ENCODE peak calls at places on chromosomes 11 and 22, in seven cellular contexts. Q, J, V, T, G, X and W are unnamed samples.

GRCh38 chr11:128632151-128632791 is 44.9 kb upstream of the ETS1 start:
- DNase-seq in Q (no peak), J (no peak), V (no peak), T (peak), G (peak), X (peak), W (peak)

GRCh38 chr11:44992774-44993173 is 42.1 kb upstream of the TP53I11 start:
- DNase-seq in Q (no peak), J (no peak), V (no peak), T (no peak), G (no peak), X (no peak), W (no peak)

GRCh38 chr11:93741882-93742226 is 382 bp downstream of the C11orf54 start:
- DNase-seq in Q (peak), J (no peak), V (no peak), T (peak), G (peak), X (peak), W (no peak)

GRCh38 chr11:118484405-118484804 is 42.9 kb upstream of the TTC36 start:
- DNase-seq in Q (no peak), J (no peak), V (no peak), T (no peak), G (no peak), X (no peak), W (no peak)

GRCh38 chr11:57072640-57073039 is 83.9 kb downstream of the OR5AK2 start:
- DNase-seq in Q (peak), J (no peak), V (peak), T (no peak), G (no peak), X (peak), W (no peak)

GRCh38 chr22:21966643-21967516 is 14.2 kb upstream of the PPM1F start:
- DNase-seq in Q (no peak), J (no peak), V (no peak), T (no peak), G (no peak), X (no peak), W (no peak)

GRCh38 chr22:22388055-22388454 is 120.5 kb downstream of the ZNF280B start:
- DNase-seq in Q (no peak), J (no peak), V (no peak), T (no peak), G (no peak), X (no peak), W (no peak)

GRCh38 chr11:122267602-122268001 is 151.6 kb upstream of the BLID start:
- DNase-seq in Q (no peak), J (no peak), V (peak), T (peak), G (no peak), X (peak), W (no peak)

GRCh38 chr11:76810151-76810853 is 27.1 kb downstream of the TSKU start:
- DNase-seq in Q (no peak), J (no peak), V (no peak), T (no peak), G (peak), X (peak), W (no peak)

GRCh38 chr11:32033491-32033890 is 57.4 kb upstream of the RCN1 start:
- DNase-seq in Q (no peak), J (no peak), V (no peak), T (no peak), G (no peak), X (peak), W (no peak)

GRCh38 chr11:110431212-110432073 is 1.7 kb downstream of the FDX1 start:
- DNase-seq in Q (no peak), J (no peak), V (no peak), T (no peak), G (no peak), X (peak), W (no peak)

GRCh38 chr22:21948824-21949568 is 3.7 kb downstream of the PPM1F start:
- DNase-seq in Q (no peak), J (no peak), V (no peak), T (no peak), G (no peak), X (peak), W (no peak)

GRCh38 chr22:21015051-21016006 is at the start of gene P2RX6:
- DNase-seq in Q (no peak), J (no peak), V (no peak), T (no peak), G (no peak), X (no peak), W (no peak)

GRCh38 chr11:128188346-128189115 is 398.8 kb downstream of the ETS1 start:
- DNase-seq in Q (no peak), J (no peak), V (no peak), T (peak), G (no peak), X (no peak), W (no peak)

GRCh38 chr11:35235944-35236666 is 97.1 kb downstream of the CD44 start:
- DNase-seq in Q (no peak), J (no peak), V (peak), T (no peak), G (no peak), X (no peak), W (no peak)

GRCh38 chr22:46064966-46065666 is 85.2 kb upstream of the PPARA start:
- DNase-seq in Q (no peak), J (peak), V (no peak), T (no peak), G (no peak), X (no peak), W (no peak)

GRCh38 chr11:121534131-121535093 is 81.6 kb upstream of the SORL1-AS1 start:
- DNase-seq in Q (no peak), J (no peak), V (peak), T (peak), G (no peak), X (peak), W (no peak)

GRCh38 chr11:61357233-61357893 is 4.3 kb downstream of the CYB561A3 start:
- DNase-seq in Q (no peak), J (no peak), V (no peak), T (no peak), G (no peak), X (no peak), W (no peak)

GRCh38 chr11:119422505-119423416 is at the start of gene THY1:
- DNase-seq in Q (no peak), J (no peak), V (peak), T (peak), G (no peak), X (no peak), W (peak)

GRCh38 chr22:47154621-47155081 is 392.2 kb downstream of the TBC1D22A start:
- DNase-seq in Q (no peak), J (no peak), V (peak), T (no peak), G (peak), X (peak), W (no peak)

GRCh38 chr22:17119481-17120202 is 1.5 kb downstream of the TMEM121B start:
- DNase-seq in Q (no peak), J (no peak), V (no peak), T (peak), G (peak), X (no peak), W (peak)
- TF ChIP-seq CTCF in Q (no peak), J (peak), V (no peak), T (peak), G (no peak), X (no peak), W (no peak)

GRCh38 chr22:34102633-34103032 is 182.4 kb upstream of the LARGE1 start:
- DNase-seq in Q (no peak), J (no peak), V (no peak), T (peak), G (no peak), X (no peak), W (peak)

GRCh38 chr22:34108168-34108567 is 187.9 kb upstream of the LARGE1 start:
- DNase-seq in Q (no peak), J (no peak), V (no peak), T (no peak), G (no peak), X (no peak), W (no peak)

GRCh38 chr22:34111210-34111824 is 191.0 kb upstream of the LARGE1 start:
- DNase-seq in Q (no peak), J (no peak), V (no peak), T (peak), G (peak), X (peak), W (peak)

GRCh38 chr22:34105461-34106062 is 185.3 kb upstream of the LARGE1 start:
- DNase-seq in Q (no peak), J (peak), V (no peak), T (peak), G (peak), X (no peak), W (peak)
- TF ChIP-seq CTCF in Q (no peak), J (peak), V (no peak), T (peak), G (peak), X (no peak), W (peak)

DNA sequence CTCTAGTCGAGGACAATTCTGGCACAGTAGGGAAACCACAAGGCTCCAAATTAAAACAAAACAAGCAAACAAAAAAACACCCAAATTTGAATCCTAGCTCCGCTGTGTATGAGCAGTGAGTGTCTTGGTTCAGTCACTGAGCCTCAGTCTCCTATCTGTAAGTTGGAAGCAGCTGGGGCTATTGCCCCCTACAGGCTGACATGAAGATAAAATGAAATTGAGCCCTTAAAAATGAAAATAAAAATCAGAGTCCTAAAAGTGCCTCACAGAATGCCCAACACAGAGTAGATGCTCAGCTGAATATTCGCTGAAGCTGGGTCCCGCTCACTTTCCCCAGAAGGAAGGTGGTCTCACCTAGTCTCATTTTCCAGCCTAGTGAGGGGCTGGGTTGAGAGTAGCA is 65.2 kb downstream of the PDE2A start:
- DNase-seq in Q (no peak), J (no peak), V (no peak), T (peak), G (no peak), X (peak), W (no peak)
- TF ChIP-seq CTCF in Q (peak), J (peak), V (peak), T (peak), G (peak), X (peak), W (peak)

DNA sequence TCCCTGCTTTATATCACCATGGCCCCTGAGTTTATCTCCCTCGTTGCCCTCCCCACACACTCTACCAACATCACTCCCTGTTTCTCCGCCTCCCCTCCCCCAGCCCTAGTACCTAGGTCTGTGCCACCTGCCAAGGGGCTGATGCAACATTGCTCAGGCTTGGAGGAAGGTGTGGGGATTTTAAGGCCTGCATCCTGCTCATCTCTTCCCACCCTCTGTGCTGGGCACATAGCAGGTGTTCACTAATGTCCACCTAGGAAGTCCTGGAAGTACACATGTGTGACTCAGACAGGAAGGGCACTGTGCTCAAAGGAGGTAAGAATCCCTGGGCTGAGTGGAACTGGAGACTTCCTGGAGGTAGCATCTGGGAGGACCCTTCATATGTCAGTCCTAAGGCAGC is 37.0 kb downstream of the PDE2A start:
- DNase-seq in Q (no peak), J (no peak), V (no peak), T (no peak), G (no peak), X (no peak), W (no peak)
- TF ChIP-seq CTCF in Q (no peak), J (no peak), V (no peak), T (no peak), G (no peak), X (no peak), W (no peak)

GRCh38 chr11:104337273-104337672 is 173.3 kb upstream of the PDGFD start:
- DNase-seq in Q (no peak), J (no peak), V (no peak), T (no peak), G (peak), X (no peak), W (no peak)

GRCh38 chr11:104332110-104332509 is 168.2 kb upstream of the PDGFD start:
- DNase-seq in Q (no peak), J (no peak), V (no peak), T (peak), G (peak), X (no peak), W (peak)

GRCh38 chr11:104329043-104329442 is 165.1 kb upstream of the PDGFD start:
- DNase-seq in Q (no peak), J (no peak), V (no peak), T (no peak), G (no peak), X (no peak), W (no peak)

GRCh38 chr11:104338186-104338585 is 174.2 kb upstream of the PDGFD start:
- DNase-seq in Q (no peak), J (no peak), V (no peak), T (no peak), G (no peak), X (no peak), W (no peak)

GRCh38 chr11:104333977-104334376 is 170.0 kb upstream of the PDGFD start:
- DNase-seq in Q (no peak), J (no peak), V (no peak), T (peak), G (peak), X (no peak), W (no peak)
- TF ChIP-seq CTCF in Q (peak), J (no peak), V (peak), T (peak), G (peak), X (peak), W (peak)

DNA sequence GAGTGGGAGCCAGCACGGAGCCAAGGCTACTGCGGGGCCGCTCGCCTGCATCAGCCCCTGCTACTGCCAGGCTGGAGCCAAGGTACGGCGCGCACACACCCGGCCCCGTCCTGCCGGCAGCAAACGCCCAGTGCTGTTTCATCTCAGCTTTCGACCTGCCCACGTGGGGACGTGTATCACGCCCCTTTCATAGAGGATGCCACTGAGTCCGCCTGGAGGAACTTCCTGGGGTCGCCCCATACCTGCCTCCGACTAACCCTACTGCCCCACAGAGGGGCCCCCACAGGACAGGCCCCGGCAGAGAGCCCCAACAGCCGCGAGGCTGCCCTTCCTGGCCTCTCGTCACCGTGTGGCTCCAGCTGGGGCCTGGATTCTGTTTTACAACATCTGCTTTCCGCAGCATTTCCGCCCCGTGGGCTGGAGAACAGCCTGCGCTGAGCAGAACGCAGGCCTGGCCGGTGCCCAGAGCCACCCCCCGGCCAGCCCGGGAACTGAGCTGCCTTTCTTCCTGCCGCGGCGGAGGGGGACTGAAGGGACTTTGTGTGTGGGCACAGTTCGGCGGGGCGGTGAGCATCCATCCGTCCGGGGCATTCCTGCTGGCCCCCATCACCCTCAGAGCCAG is 22.9 kb upstream of the ARHGAP8 start:
- DNase-seq in Q (peak), J (no peak), V (peak), T (no peak), G (no peak), X (peak), W (no peak)
- TF ChIP-seq CTCF in Q (peak), J (peak), V (peak), T (no peak), G (no peak), X (peak), W (no peak)

GRCh38 chr11:20670932-20671403 is 1.6 kb downstream of the NELL1 start:
- DNase-seq in Q (no peak), J (no peak), V (no peak), T (peak), G (no peak), X (no peak), W (peak)

GRCh38 chr11:20668844-20669832 is at the start of gene NELL1:
- DNase-seq in Q (no peak), J (no peak), V (no peak), T (peak), G (no peak), X (no peak), W (peak)

GRCh38 chr11:20669833-20670684 is 673 bp downstream of the NELL1 start:
- DNase-seq in Q (no peak), J (no peak), V (no peak), T (peak), G (no peak), X (no peak), W (peak)

GRCh38 chr11:20672575-20672974 is 3.2 kb downstream of the NELL1 start:
- DNase-seq in Q (no peak), J (no peak), V (no peak), T (peak), G (no peak), X (peak), W (no peak)

DNA sequence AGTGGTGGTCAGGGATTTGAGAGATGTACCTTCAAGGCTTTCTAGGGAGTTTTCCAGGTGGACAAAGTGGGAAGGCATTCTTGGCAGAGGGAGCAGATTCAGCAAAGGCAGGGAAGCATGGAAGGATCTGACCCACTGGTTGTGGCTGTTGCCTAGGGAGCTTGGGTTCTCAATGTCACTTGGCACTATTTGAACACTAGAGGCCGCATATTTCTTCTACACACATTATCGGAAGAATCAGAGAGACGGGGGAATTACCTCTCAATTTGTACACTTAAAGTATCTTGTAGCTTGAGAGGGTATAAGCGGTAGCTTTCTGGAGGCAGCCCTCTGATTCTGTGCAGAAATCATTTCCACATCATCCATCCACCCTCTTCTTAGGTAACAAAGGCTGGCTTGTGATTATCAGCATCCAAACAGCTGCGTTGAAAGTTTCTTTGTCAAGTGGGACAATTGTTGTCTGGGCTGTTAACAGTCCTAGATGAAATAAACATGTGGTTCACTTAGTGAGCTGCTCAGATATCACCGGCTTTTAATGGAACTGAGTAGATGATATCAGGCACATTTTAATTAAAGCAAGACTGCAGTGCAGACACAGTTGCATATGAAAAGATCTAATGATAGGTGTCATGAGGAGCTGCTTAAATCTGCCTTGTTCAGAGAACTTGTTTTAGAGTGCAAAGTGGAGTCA is 2.6 kb downstream of the NELL1 start:
- DNase-seq in Q (no peak), J (no peak), V (no peak), T (peak), G (no peak), X (peak), W (no peak)
- TF ChIP-seq CTCF in Q (peak), J (no peak), V (no peak), T (peak), G (no peak), X (peak), W (peak)

GRCh38 chr11:63906087-63906486 is 10.9 kb downstream of the RCOR2 start:
- DNase-seq in Q (no peak), J (no peak), V (no peak), T (no peak), G (no peak), X (no peak), W (no peak)

GRCh38 chr11:63905179-63905578 is 11.8 kb downstream of the RCOR2 start:
- DNase-seq in Q (no peak), J (no peak), V (no peak), T (no peak), G (no peak), X (no peak), W (no peak)

GRCh38 chr11:63907063-63907462 is 9.9 kb downstream of the RCOR2 start:
- DNase-seq in Q (no peak), J (no peak), V (no peak), T (no peak), G (no peak), X (no peak), W (peak)

GRCh38 chr11:63907808-63908530 is 9.0 kb downstream of the RCOR2 start:
- DNase-seq in Q (no peak), J (no peak), V (no peak), T (peak), G (no peak), X (no peak), W (peak)

DNA sequence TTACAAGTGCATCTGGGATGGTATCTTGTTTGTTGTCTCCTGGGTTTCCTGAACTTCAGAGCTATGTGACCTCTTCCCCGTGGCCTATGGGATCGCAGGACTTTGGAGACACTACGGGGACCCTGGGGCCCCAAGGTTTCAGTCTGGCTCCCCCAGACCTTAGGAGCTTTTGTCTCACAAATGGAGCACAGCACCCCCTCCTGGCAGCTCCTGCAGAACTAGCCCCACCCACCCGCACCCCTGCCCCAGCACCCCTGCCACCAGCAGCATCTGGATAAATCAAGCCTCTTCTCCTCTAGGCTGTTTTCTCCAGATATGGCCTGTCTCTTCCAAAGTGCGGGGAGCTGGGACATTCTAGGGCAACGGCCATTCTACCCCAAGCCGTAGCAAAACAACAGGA is 10.4 kb downstream of the RCOR2 start:
- DNase-seq in Q (no peak), J (no peak), V (no peak), T (peak), G (no peak), X (peak), W (peak)
- TF ChIP-seq CTCF in Q (peak), J (peak), V (peak), T (peak), G (no peak), X (peak), W (no peak)